ENCODE peak calls at places on chromosomes 5 and 9, in four cellular contexts. C is heart left ventricle, L is upper lobe of left lung, N is AG04449. F is an unnamed sample.

GRCh38 chr9:33354651-33355211 is 47.6 kb downstream of the AQP7 start:
- DNase-seq in C (no peak), L (no peak), N (no peak), F (peak)

GRCh38 chr5:458547-459353 is 15.8 kb downstream of the EXOC3 start:
- DNase-seq in C (peak), L (peak), N (no peak), F (peak)

GRCh38 chr9:90103771-90104170 is 499.0 kb downstream of the GADD45G start:
- DNase-seq in C (no peak), L (no peak), N (no peak), F (no peak)

GRCh38 chr9:99783799-99784198 is 37.9 kb upstream of the NR4A3 start:
- DNase-seq in C (no peak), L (no peak), N (no peak), F (no peak)

GRCh38 chr9:99818439-99818992 is 3.2 kb upstream of the NR4A3 start:
- DNase-seq in C (no peak), L (no peak), N (no peak), F (no peak)

GRCh38 chr5:132437604-132438275 is 52.8 kb downstream of the IRF1 start:
- DNase-seq in C (peak), L (peak), N (peak), F (peak)

GRCh38 chr5:150058480-150059126 is 27.8 kb downstream of the CSF1R start:
- DNase-seq in C (no peak), L (peak), N (no peak), F (peak)

GRCh38 chr9:14316574-14317304 is 2.8 kb upstream of the NFIB start:
- DNase-seq in C (no peak), L (no peak), N (no peak), F (no peak)

GRCh38 chr5:851553-851952 is 767 bp upstream of the ZDHHC11 start:
- DNase-seq in C (no peak), L (peak), N (no peak), F (no peak)

GRCh38 chr5:159105318-159106053 is 5.8 kb upstream of the EBF1 start:
- DNase-seq in C (no peak), L (no peak), N (no peak), F (no peak)
- H3K4me3 ChIP-seq in C (no peak), L (no peak), N (no peak), F (no peak)

DNA sequence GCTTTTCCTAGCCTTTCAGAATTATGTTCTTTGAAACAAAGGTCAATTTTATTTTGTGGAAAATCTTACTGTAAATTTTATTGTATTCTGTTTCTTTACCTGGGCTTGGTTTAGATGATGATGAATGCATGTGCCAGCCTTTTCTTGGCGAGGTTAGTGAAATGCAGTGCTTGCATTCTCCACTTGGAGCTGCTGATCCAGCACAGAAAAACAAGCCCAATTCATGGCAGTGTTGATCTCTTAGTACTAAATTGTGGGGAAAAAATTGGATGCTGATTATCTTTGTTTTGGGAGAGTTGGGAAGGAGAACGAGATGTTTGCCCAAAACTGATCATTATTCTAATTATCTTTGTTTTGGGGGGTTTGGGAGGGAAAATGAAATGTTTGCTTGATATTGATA is 3.7 kb downstream of the HABP4 start:
- DNase-seq in C (no peak), L (no peak), N (no peak), F (peak)
- TF ChIP-seq CTCF in C (peak), L (no peak), N (peak), F (peak)

DNA sequence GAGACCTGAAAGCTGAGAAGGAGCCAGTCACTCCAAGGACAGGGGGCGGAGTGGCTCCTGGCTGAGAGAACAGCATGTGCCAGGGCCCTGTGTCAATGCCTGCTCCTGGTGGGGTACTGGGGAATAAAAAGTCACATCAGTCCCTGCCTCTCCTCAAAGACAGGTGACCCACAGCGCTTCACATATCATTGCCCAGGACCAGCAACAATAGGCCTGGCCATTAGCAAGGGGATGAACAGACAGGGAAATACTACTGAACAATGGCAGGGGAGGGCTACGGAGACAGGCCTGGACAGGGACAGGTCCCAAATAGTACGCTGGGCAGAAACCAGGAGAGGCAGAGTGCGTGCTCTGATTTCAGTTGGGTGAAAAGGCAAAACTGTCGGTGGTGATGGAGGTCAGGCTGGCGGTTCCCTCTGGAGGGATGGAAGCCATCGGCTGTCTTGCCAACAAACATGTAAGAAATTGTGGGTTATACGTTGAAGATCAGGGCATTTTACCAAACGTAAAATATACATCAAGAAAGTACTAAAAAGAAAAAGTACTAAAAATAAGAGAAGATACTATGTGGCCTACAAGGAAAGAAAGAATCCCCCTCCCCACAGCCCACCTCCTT is 64.2 kb downstream of the C9orf50 start:
- DNase-seq in C (no peak), L (no peak), N (no peak), F (no peak)
- H3K4me3 ChIP-seq in C (no peak), L (no peak), N (no peak), F (no peak)

DNA sequence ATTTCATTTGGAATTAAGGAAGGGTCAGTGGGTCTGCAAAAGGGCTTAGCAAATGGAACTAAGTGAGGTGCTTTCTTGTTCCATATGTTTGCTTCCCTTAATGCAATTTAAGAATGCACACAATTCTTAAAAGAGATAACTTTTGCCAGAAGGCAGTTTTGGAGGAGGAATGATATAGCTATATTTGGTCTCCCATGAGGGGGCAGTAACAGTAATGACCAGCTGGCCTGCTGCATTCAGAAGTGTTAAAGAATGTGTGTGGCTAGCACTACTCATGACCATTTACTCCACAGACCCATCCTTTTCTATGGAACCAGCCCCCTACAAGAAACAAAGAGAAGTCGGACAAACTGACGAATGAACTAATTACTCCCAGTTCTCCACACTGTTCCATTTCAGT is 638.9 kb downstream of the RAB3C start:
- DNase-seq in C (no peak), L (no peak), N (no peak), F (no peak)
- TF ChIP-seq CTCF in C (no peak), L (no peak), N (no peak), F (peak)

GRCh38 chr5:55429707-55430253 is 105.0 kb downstream of the PLPP1 start:
- DNase-seq in C (no peak), L (no peak), N (no peak), F (no peak)
- H3K4me3 ChIP-seq in C (no peak), L (no peak), N (no peak), F (no peak)

GRCh38 chr5:39114155-39114554 is 40.0 kb upstream of the RICTOR start:
- DNase-seq in C (no peak), L (no peak), N (no peak), F (no peak)
- TF ChIP-seq CTCF in C (no peak), L (no peak), N (no peak), F (no peak)

DNA sequence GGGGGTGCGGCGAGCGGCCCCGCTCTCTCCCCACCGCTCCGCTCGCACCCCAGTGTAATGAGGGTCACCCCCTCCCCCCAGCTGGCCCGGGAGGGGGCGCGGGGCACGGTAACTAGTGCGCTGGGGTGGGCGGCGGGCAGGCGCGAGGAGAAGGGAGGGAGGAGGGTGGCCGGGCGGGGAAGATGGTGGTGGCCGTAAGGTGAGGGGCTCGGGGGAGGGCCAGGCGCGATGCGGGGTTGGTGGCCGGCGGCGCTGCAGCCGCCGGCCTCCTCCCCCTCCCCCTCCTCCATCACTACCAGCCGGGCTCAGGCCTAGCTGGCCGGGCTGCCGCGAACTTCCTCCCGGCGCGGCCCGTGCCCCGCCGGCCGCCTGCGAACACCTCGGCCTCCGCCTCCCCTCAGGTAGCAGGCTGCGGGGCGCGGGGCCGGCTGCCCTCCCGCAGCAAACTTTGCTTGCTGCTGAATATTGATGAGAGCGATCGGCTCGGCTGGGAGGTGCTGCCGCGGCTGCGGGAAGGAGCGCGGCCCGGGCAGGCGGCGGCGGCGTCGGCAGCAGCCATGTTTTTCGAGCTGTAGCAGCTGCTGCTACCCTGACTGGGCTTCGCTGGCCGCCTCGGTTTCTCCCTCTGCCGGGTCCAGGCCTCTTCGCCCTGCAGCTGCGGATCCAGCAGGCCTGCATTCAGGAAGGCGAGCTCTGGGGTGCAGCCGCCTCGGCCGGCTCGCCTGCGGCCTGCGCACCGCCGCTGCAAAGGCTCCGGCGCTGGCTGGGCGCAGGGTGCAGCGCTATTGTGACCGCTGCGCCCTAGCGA is 476 bp downstream of the NSD1 start:
- DNase-seq in C (peak), L (peak), N (no peak), F (no peak)
- H3K4me3 ChIP-seq in C (peak), L (peak), N (peak), F (peak)

GRCh38 chr5:91419571-91420537 is 36.7 kb upstream of the ARRDC3 start:
- DNase-seq in C (peak), L (peak), N (no peak), F (peak)
- TF ChIP-seq CTCF in C (peak), L (peak), N (peak), F (peak)